ENCODE peak calls at places on chromosomes 12 and 14, in seven cellular contexts. One of them, this sample, is unnamed.

GRCh38 chr12:109088818-109089217 is 4.5 kb downstream of the ALKBH2 start:
- DNase-seq in left ventricle myocardium inferior: no peak
- DNase-seq in stimulated activated CD4-positive, alpha-beta T cell treated with anti-CD3 and anti-CD28 coated beads, Interleukin-4, amount 100 ng/mL, for 4 hours: no peak
- DNase-seq in skeletal muscle cell: no peak
- DNase-seq in NCI-H748 treated with DMSO at 0.1 percent for 48 hours: no peak
- DNase-seq in EH: peak
- DNase-seq in psoas muscle: no peak
- DNase-seq in this sample: no peak

GRCh38 chr12:109934026-109934425 is 34.0 kb downstream of the TCHP start:
- DNase-seq in skeletal muscle cell: no peak
- DNase-seq in stimulated activated CD4-positive, alpha-beta T cell treated with anti-CD3 and anti-CD28 coated beads, Interleukin-4, amount 100 ng/mL, for 4 hours: no peak
- DNase-seq in NCI-H748 treated with DMSO at 0.1 percent for 48 hours: no peak
- DNase-seq in psoas muscle: no peak
- DNase-seq in EH: peak
- DNase-seq in left ventricle myocardium inferior: no peak
- DNase-seq in this sample: no peak

GRCh38 chr14:21866479-21866878 is 192.9 kb upstream of the OR4E1 start:
- DNase-seq in left ventricle myocardium inferior: no peak
- DNase-seq in stimulated activated CD4-positive, alpha-beta T cell treated with anti-CD3 and anti-CD28 coated beads, Interleukin-4, amount 100 ng/mL, for 4 hours: no peak
- DNase-seq in psoas muscle: no peak
- DNase-seq in skeletal muscle cell: no peak
- DNase-seq in EH: no peak
- DNase-seq in NCI-H748 treated with DMSO at 0.1 percent for 48 hours: no peak
- DNase-seq in this sample: no peak

GRCh38 chr12:49357099-49357678 is 10.1 kb upstream of the SPATS2 start:
- DNase-seq in stimulated activated CD4-positive, alpha-beta T cell treated with anti-CD3 and anti-CD28 coated beads, Interleukin-4, amount 100 ng/mL, for 4 hours: no peak
- DNase-seq in left ventricle myocardium inferior: no peak
- DNase-seq in NCI-H748 treated with DMSO at 0.1 percent for 48 hours: no peak
- DNase-seq in EH: peak
- DNase-seq in psoas muscle: no peak
- DNase-seq in skeletal muscle cell: no peak
- DNase-seq in this sample: no peak

GRCh38 chr12:125050446-125050845 is 14.8 kb upstream of the AACS start:
- DNase-seq in psoas muscle: no peak
- DNase-seq in NCI-H748 treated with DMSO at 0.1 percent for 48 hours: no peak
- DNase-seq in EH: no peak
- DNase-seq in skeletal muscle cell: no peak
- DNase-seq in stimulated activated CD4-positive, alpha-beta T cell treated with anti-CD3 and anti-CD28 coated beads, Interleukin-4, amount 100 ng/mL, for 4 hours: no peak
- DNase-seq in left ventricle myocardium inferior: no peak
- DNase-seq in this sample: no peak

GRCh38 chr12:42031847-42032564 is 112.7 kb downstream of the GXYLT1 start:
- DNase-seq in stimulated activated CD4-positive, alpha-beta T cell treated with anti-CD3 and anti-CD28 coated beads, Interleukin-4, amount 100 ng/mL, for 4 hours: no peak
- DNase-seq in EH: no peak
- DNase-seq in skeletal muscle cell: no peak
- DNase-seq in left ventricle myocardium inferior: no peak
- DNase-seq in NCI-H748 treated with DMSO at 0.1 percent for 48 hours: no peak
- DNase-seq in psoas muscle: no peak
- DNase-seq in this sample: no peak

GRCh38 chr12:95614384-95614982 is 63.2 kb upstream of the USP44 start:
- DNase-seq in left ventricle myocardium inferior: peak
- DNase-seq in stimulated activated CD4-positive, alpha-beta T cell treated with anti-CD3 and anti-CD28 coated beads, Interleukin-4, amount 100 ng/mL, for 4 hours: no peak
- DNase-seq in skeletal muscle cell: no peak
- DNase-seq in NCI-H748 treated with DMSO at 0.1 percent for 48 hours: no peak
- DNase-seq in psoas muscle: no peak
- DNase-seq in EH: no peak
- DNase-seq in this sample: no peak

GRCh38 chr14:94062344-94062904 is 18.6 kb downstream of the DDX24 start:
- DNase-seq in skeletal muscle cell: no peak
- DNase-seq in left ventricle myocardium inferior: no peak
- DNase-seq in stimulated activated CD4-positive, alpha-beta T cell treated with anti-CD3 and anti-CD28 coated beads, Interleukin-4, amount 100 ng/mL, for 4 hours: no peak
- DNase-seq in NCI-H748 treated with DMSO at 0.1 percent for 48 hours: no peak
- DNase-seq in EH: peak
- DNase-seq in psoas muscle: no peak
- DNase-seq in this sample: no peak

GRCh38 chr12:82383930-82384513 is 25.7 kb downstream of the METTL25 start:
- DNase-seq in skeletal muscle cell: peak
- DNase-seq in left ventricle myocardium inferior: no peak
- DNase-seq in psoas muscle: no peak
- DNase-seq in NCI-H748 treated with DMSO at 0.1 percent for 48 hours: no peak
- DNase-seq in EH: peak
- DNase-seq in stimulated activated CD4-positive, alpha-beta T cell treated with anti-CD3 and anti-CD28 coated beads, Interleukin-4, amount 100 ng/mL, for 4 hours: no peak
- DNase-seq in this sample: no peak

GRCh38 chr12:5889381-5890047 is 55.5 kb downstream of the ANO2 start:
- DNase-seq in stimulated activated CD4-positive, alpha-beta T cell treated with anti-CD3 and anti-CD28 coated beads, Interleukin-4, amount 100 ng/mL, for 4 hours: peak
- DNase-seq in left ventricle myocardium inferior: no peak
- DNase-seq in EH: peak
- DNase-seq in psoas muscle: no peak
- DNase-seq in skeletal muscle cell: no peak
- DNase-seq in NCI-H748 treated with DMSO at 0.1 percent for 48 hours: no peak
- DNase-seq in this sample: no peak

GRCh38 chr14:84006643-84007137 is 1523.3 kb upstream of the FLRT2 start:
- DNase-seq in EH: no peak
- DNase-seq in NCI-H748 treated with DMSO at 0.1 percent for 48 hours: peak
- DNase-seq in stimulated activated CD4-positive, alpha-beta T cell treated with anti-CD3 and anti-CD28 coated beads, Interleukin-4, amount 100 ng/mL, for 4 hours: no peak
- DNase-seq in psoas muscle: no peak
- DNase-seq in left ventricle myocardium inferior: no peak
- DNase-seq in skeletal muscle cell: no peak
- DNase-seq in this sample: no peak

GRCh38 chr12:38813930-38814329 is 91.5 kb downstream of the CPNE8 start:
- DNase-seq in stimulated activated CD4-positive, alpha-beta T cell treated with anti-CD3 and anti-CD28 coated beads, Interleukin-4, amount 100 ng/mL, for 4 hours: no peak
- DNase-seq in psoas muscle: no peak
- DNase-seq in skeletal muscle cell: no peak
- DNase-seq in EH: no peak
- DNase-seq in left ventricle myocardium inferior: no peak
- DNase-seq in NCI-H748 treated with DMSO at 0.1 percent for 48 hours: no peak
- DNase-seq in this sample: no peak

GRCh38 chr14:100486025-100486828 is 101.0 kb downstream of the BEGAIN start:
- DNase-seq in NCI-H748 treated with DMSO at 0.1 percent for 48 hours: peak
- DNase-seq in skeletal muscle cell: peak
- DNase-seq in stimulated activated CD4-positive, alpha-beta T cell treated with anti-CD3 and anti-CD28 coated beads, Interleukin-4, amount 100 ng/mL, for 4 hours: peak
- DNase-seq in left ventricle myocardium inferior: peak
- DNase-seq in psoas muscle: peak
- DNase-seq in EH: peak
- DNase-seq in this sample: no peak

GRCh38 chr12:46777587-46777986 is 48.2 kb downstream of the SLC38A4 start:
- DNase-seq in stimulated activated CD4-positive, alpha-beta T cell treated with anti-CD3 and anti-CD28 coated beads, Interleukin-4, amount 100 ng/mL, for 4 hours: no peak
- DNase-seq in psoas muscle: no peak
- DNase-seq in NCI-H748 treated with DMSO at 0.1 percent for 48 hours: no peak
- DNase-seq in EH: no peak
- DNase-seq in left ventricle myocardium inferior: no peak
- DNase-seq in skeletal muscle cell: no peak
- DNase-seq in this sample: no peak

GRCh38 chr12:27332407-27333310 is at the start of gene BMAL2:
- DNase-seq in left ventricle myocardium inferior: peak
- DNase-seq in psoas muscle: peak
- DNase-seq in EH: peak
- DNase-seq in NCI-H748 treated with DMSO at 0.1 percent for 48 hours: peak
- DNase-seq in stimulated activated CD4-positive, alpha-beta T cell treated with anti-CD3 and anti-CD28 coated beads, Interleukin-4, amount 100 ng/mL, for 4 hours: peak
- DNase-seq in skeletal muscle cell: no peak
- DNase-seq in this sample: no peak

GRCh38 chr12:112198120-112198733 is 72.9 kb downstream of the TRAFD1 start:
- DNase-seq in stimulated activated CD4-positive, alpha-beta T cell treated with anti-CD3 and anti-CD28 coated beads, Interleukin-4, amount 100 ng/mL, for 4 hours: peak
- DNase-seq in psoas muscle: no peak
- DNase-seq in left ventricle myocardium inferior: no peak
- DNase-seq in skeletal muscle cell: peak
- DNase-seq in NCI-H748 treated with DMSO at 0.1 percent for 48 hours: peak
- DNase-seq in EH: peak
- DNase-seq in this sample: no peak

GRCh38 chr14:95389471-95390011 is 69.8 kb upstream of the CLMN start:
- DNase-seq in NCI-H748 treated with DMSO at 0.1 percent for 48 hours: no peak
- DNase-seq in EH: no peak
- DNase-seq in stimulated activated CD4-positive, alpha-beta T cell treated with anti-CD3 and anti-CD28 coated beads, Interleukin-4, amount 100 ng/mL, for 4 hours: no peak
- DNase-seq in skeletal muscle cell: peak
- DNase-seq in psoas muscle: peak
- DNase-seq in left ventricle myocardium inferior: peak
- DNase-seq in this sample: no peak

GRCh38 chr12:5499566-5500325 is 67.8 kb downstream of the NTF3 start:
- DNase-seq in stimulated activated CD4-positive, alpha-beta T cell treated with anti-CD3 and anti-CD28 coated beads, Interleukin-4, amount 100 ng/mL, for 4 hours: no peak
- DNase-seq in NCI-H748 treated with DMSO at 0.1 percent for 48 hours: no peak
- DNase-seq in EH: peak
- DNase-seq in skeletal muscle cell: peak
- DNase-seq in psoas muscle: no peak
- DNase-seq in left ventricle myocardium inferior: no peak
- DNase-seq in this sample: no peak

GRCh38 chr14:91388551-91388975 is 29.1 kb downstream of the CCDC88C start:
- DNase-seq in left ventricle myocardium inferior: no peak
- DNase-seq in NCI-H748 treated with DMSO at 0.1 percent for 48 hours: no peak
- DNase-seq in psoas muscle: no peak
- DNase-seq in EH: no peak
- DNase-seq in stimulated activated CD4-positive, alpha-beta T cell treated with anti-CD3 and anti-CD28 coated beads, Interleukin-4, amount 100 ng/mL, for 4 hours: peak
- DNase-seq in skeletal muscle cell: no peak
- DNase-seq in this sample: no peak

GRCh38 chr12:110370732-110371141 is 32.8 kb downstream of the ANAPC7 start:
- DNase-seq in skeletal muscle cell: no peak
- DNase-seq in psoas muscle: no peak
- DNase-seq in EH: no peak
- DNase-seq in NCI-H748 treated with DMSO at 0.1 percent for 48 hours: no peak
- DNase-seq in left ventricle myocardium inferior: no peak
- DNase-seq in stimulated activated CD4-positive, alpha-beta T cell treated with anti-CD3 and anti-CD28 coated beads, Interleukin-4, amount 100 ng/mL, for 4 hours: no peak
- DNase-seq in this sample: no peak

GRCh38 chr12:130916251-130916911 is 37.3 kb upstream of the ADGRD1 start:
- DNase-seq in psoas muscle: peak
- DNase-seq in stimulated activated CD4-positive, alpha-beta T cell treated with anti-CD3 and anti-CD28 coated beads, Interleukin-4, amount 100 ng/mL, for 4 hours: no peak
- DNase-seq in NCI-H748 treated with DMSO at 0.1 percent for 48 hours: peak
- DNase-seq in left ventricle myocardium inferior: peak
- DNase-seq in EH: peak
- DNase-seq in skeletal muscle cell: no peak
- DNase-seq in this sample: no peak

GRCh38 chr14:32366256-32366655 is 37.2 kb downstream of the AKAP6 start:
- DNase-seq in skeletal muscle cell: peak
- DNase-seq in stimulated activated CD4-positive, alpha-beta T cell treated with anti-CD3 and anti-CD28 coated beads, Interleukin-4, amount 100 ng/mL, for 4 hours: no peak
- DNase-seq in NCI-H748 treated with DMSO at 0.1 percent for 48 hours: no peak
- DNase-seq in left ventricle myocardium inferior: no peak
- DNase-seq in psoas muscle: no peak
- DNase-seq in EH: peak
- DNase-seq in this sample: no peak

GRCh38 chr12:57455374-57456144 is 452 bp downstream of the INHBE start:
- DNase-seq in skeletal muscle cell: no peak
- DNase-seq in NCI-H748 treated with DMSO at 0.1 percent for 48 hours: no peak
- DNase-seq in EH: no peak
- DNase-seq in psoas muscle: peak
- DNase-seq in left ventricle myocardium inferior: no peak
- DNase-seq in stimulated activated CD4-positive, alpha-beta T cell treated with anti-CD3 and anti-CD28 coated beads, Interleukin-4, amount 100 ng/mL, for 4 hours: no peak
- DNase-seq in this sample: no peak

GRCh38 chr12:89192419-89192818 is 159.9 kb downstream of the DUSP6 start:
- DNase-seq in skeletal muscle cell: no peak
- DNase-seq in NCI-H748 treated with DMSO at 0.1 percent for 48 hours: no peak
- DNase-seq in EH: peak
- DNase-seq in psoas muscle: no peak
- DNase-seq in left ventricle myocardium inferior: no peak
- DNase-seq in stimulated activated CD4-positive, alpha-beta T cell treated with anti-CD3 and anti-CD28 coated beads, Interleukin-4, amount 100 ng/mL, for 4 hours: no peak
- DNase-seq in this sample: no peak

GRCh38 chr12:124915249-124916236 is 1.1 kb upstream of the UBC start:
- DNase-seq in skeletal muscle cell: no peak
- DNase-seq in psoas muscle: peak
- DNase-seq in EH: peak
- DNase-seq in NCI-H748 treated with DMSO at 0.1 percent for 48 hours: no peak
- DNase-seq in left ventricle myocardium inferior: peak
- DNase-seq in stimulated activated CD4-positive, alpha-beta T cell treated with anti-CD3 and anti-CD28 coated beads, Interleukin-4, amount 100 ng/mL, for 4 hours: no peak
- DNase-seq in this sample: no peak

GRCh38 chr12:52125499-52125900 is 46.0 kb downstream of the SMIM41 start:
- DNase-seq in left ventricle myocardium inferior: no peak
- DNase-seq in NCI-H748 treated with DMSO at 0.1 percent for 48 hours: no peak
- DNase-seq in psoas muscle: no peak
- DNase-seq in stimulated activated CD4-positive, alpha-beta T cell treated with anti-CD3 and anti-CD28 coated beads, Interleukin-4, amount 100 ng/mL, for 4 hours: no peak
- DNase-seq in EH: no peak
- DNase-seq in skeletal muscle cell: no peak
- DNase-seq in this sample: no peak

GRCh38 chr14:93319494-93319893 is 13.3 kb downstream of the BTBD7 start:
- DNase-seq in NCI-H748 treated with DMSO at 0.1 percent for 48 hours: no peak
- DNase-seq in stimulated activated CD4-positive, alpha-beta T cell treated with anti-CD3 and anti-CD28 coated beads, Interleukin-4, amount 100 ng/mL, for 4 hours: no peak
- DNase-seq in left ventricle myocardium inferior: no peak
- DNase-seq in EH: no peak
- DNase-seq in psoas muscle: no peak
- DNase-seq in skeletal muscle cell: no peak
- DNase-seq in this sample: no peak

GRCh38 chr12:6124411-6125151 is at the start of gene VWF:
- DNase-seq in NCI-H748 treated with DMSO at 0.1 percent for 48 hours: no peak
- DNase-seq in stimulated activated CD4-positive, alpha-beta T cell treated with anti-CD3 and anti-CD28 coated beads, Interleukin-4, amount 100 ng/mL, for 4 hours: no peak
- DNase-seq in left ventricle myocardium inferior: no peak
- DNase-seq in skeletal muscle cell: no peak
- DNase-seq in psoas muscle: no peak
- DNase-seq in EH: no peak
- DNase-seq in this sample: no peak

GRCh38 chr14:103854017-103854808 is 6.8 kb upstream of the PPP1R13B start:
- DNase-seq in psoas muscle: no peak
- DNase-seq in EH: no peak
- DNase-seq in NCI-H748 treated with DMSO at 0.1 percent for 48 hours: no peak
- DNase-seq in skeletal muscle cell: no peak
- DNase-seq in stimulated activated CD4-positive, alpha-beta T cell treated with anti-CD3 and anti-CD28 coated beads, Interleukin-4, amount 100 ng/mL, for 4 hours: no peak
- DNase-seq in left ventricle myocardium inferior: no peak
- DNase-seq in this sample: peak

This sample was measured in chondrocyte.